ENCODE peak calls at places on chromosomes 7 and 10, in eight cellular contexts. X is GDM1, L is AG04449, D is T-helper 1 cell, B is left ventricle myocardium superior, I is ascending aorta, A is nephron progenitor cell, H is Peyer's patch. N is an unnamed sample.

GRCh38 chr7:151141281-151141854 is 26.1 kb downstream of the GBX1 start:
- DNase-seq in I (no peak), X (no peak), D (no peak), B (no peak), A (no peak), H (no peak), L (no peak), N (no peak)

GRCh38 chr7:80136276-80137045 is 1.8 kb downstream of the GNAI1 start:
- DNase-seq in X (no peak), B (no peak), L (peak), D (no peak), A (no peak), I (no peak), H (no peak), N (no peak)

GRCh38 chr7:51543801-51544553 is 227.4 kb upstream of the COBL start:
- DNase-seq in L (no peak), H (no peak), X (no peak), D (no peak), I (no peak), B (no peak), A (no peak), N (no peak)

GRCh38 chr7:64959072-64959747 is 31.6 kb downstream of the ZNF117 start:
- DNase-seq in H (no peak), L (no peak), I (no peak), D (no peak), A (no peak), B (no peak), X (no peak), N (no peak)

GRCh38 chr10:14749051-14749809 is 25.5 kb downstream of the FAM107B start:
- DNase-seq in B (peak), L (no peak), I (no peak), X (no peak), D (no peak), H (peak), A (peak), N (no peak)

GRCh38 chr7:69935107-69935506 is 336.8 kb downstream of the AUTS2 start:
- DNase-seq in I (no peak), H (no peak), D (no peak), X (no peak), L (no peak), B (no peak), A (no peak), N (no peak)

GRCh38 chr7:49255061-49255460 is 330.7 kb downstream of the CDC14C start:
- DNase-seq in I (no peak), H (no peak), X (no peak), B (no peak), A (no peak), D (no peak), L (no peak), N (no peak)

GRCh38 chr7:10346032-10346431 is 627.6 kb upstream of the PHF14 start:
- DNase-seq in H (no peak), L (no peak), X (no peak), D (no peak), A (no peak), B (no peak), I (no peak), N (no peak)

GRCh38 chr7:36103837-36104561 is 49.1 kb upstream of the EEPD1 start:
- DNase-seq in B (no peak), L (no peak), H (no peak), D (no peak), X (no peak), I (no peak), A (no peak), N (no peak)

GRCh38 chr10:125023862-125024495 is 82.1 kb downstream of the ZRANB1 start:
- DNase-seq in D (no peak), H (no peak), X (no peak), I (no peak), B (peak), L (no peak), A (no peak), N (peak)

GRCh38 chr10:51124852-51125251 is 50.6 kb downstream of the PRKG1 start:
- DNase-seq in B (no peak), L (no peak), A (no peak), D (no peak), I (no peak), H (no peak), X (no peak), N (no peak)

GRCh38 chr10:53284615-53285182 is 512.1 kb upstream of the MBL2 start:
- DNase-seq in X (no peak), H (no peak), B (no peak), A (no peak), L (no peak), D (no peak), I (no peak), N (no peak)

GRCh38 chr10:50216894-50217293 is 34.4 kb downstream of the ASAH2 start:
- DNase-seq in I (no peak), L (no peak), X (no peak), B (no peak), H (no peak), D (no peak), A (no peak), N (no peak)

GRCh38 chr7:146773506-146773905 is 656.9 kb downstream of the CNTNAP2 start:
- DNase-seq in D (no peak), A (no peak), L (no peak), H (no peak), B (no peak), I (no peak), X (no peak), N (no peak)

GRCh38 chr7:108613147-108613948 is 43.7 kb downstream of the DNAJB9 start:
- DNase-seq in D (no peak), A (peak), X (no peak), H (no peak), B (no peak), I (no peak), L (no peak), N (no peak)

GRCh38 chr7:84663224-84663623 is 468.6 kb upstream of the SEMA3A start:
- DNase-seq in B (no peak), D (no peak), L (no peak), H (no peak), X (no peak), A (no peak), I (no peak), N (no peak)

GRCh38 chr7:159027803-159028455 is 116.7 kb downstream of the VIPR2 start:
- DNase-seq in X (no peak), L (no peak), B (no peak), H (peak), I (no peak), D (no peak), A (peak), N (no peak)

GRCh38 chr7:105244594-105244993 is 144.1 kb downstream of the SRPK2 start:
- DNase-seq in I (no peak), L (no peak), B (peak), D (no peak), H (no peak), A (no peak), X (no peak), N (no peak)

GRCh38 chr7:100200693-100201092 is 19.1 kb upstream of the PVRIG start:
- DNase-seq in L (no peak), A (no peak), D (no peak), X (no peak), B (no peak), I (no peak), H (no peak), N (no peak)

GRCh38 chr7:130356760-130357611 is 12.4 kb downstream of the CPA5 start:
- DNase-seq in L (no peak), H (no peak), I (no peak), A (no peak), X (no peak), B (peak), D (no peak), N (peak)

GRCh38 chr10:24360286-24361127 is 151.6 kb downstream of the KIAA1217 start:
- DNase-seq in I (no peak), D (no peak), L (no peak), X (peak), H (peak), A (peak), B (peak), N (peak)

GRCh38 chr7:127504715-127505114 is 80.7 kb downstream of the GCC1 start:
- DNase-seq in X (no peak), D (no peak), H (no peak), L (no peak), I (no peak), B (peak), A (peak), N (no peak)

GRCh38 chr10:49075743-49076142 is 39.6 kb downstream of the VSTM4 start:
- DNase-seq in A (no peak), L (no peak), H (no peak), B (no peak), D (no peak), X (no peak), I (no peak), N (no peak)

GRCh38 chr10:35391153-35391953 is 55.0 kb downstream of the CCNY start:
- DNase-seq in A (no peak), B (no peak), I (no peak), D (no peak), L (no peak), H (no peak), X (no peak), N (no peak)

GRCh38 chr10:78337646-78338391 is 304.2 kb downstream of the RPS24 start:
- DNase-seq in X (no peak), H (no peak), D (no peak), A (no peak), I (no peak), L (no peak), B (no peak), N (no peak)

GRCh38 chr10:5413012-5413938 is 918 bp downstream of the NET1 start:
- DNase-seq in B (peak), H (no peak), I (no peak), X (no peak), A (no peak), L (no peak), D (no peak), N (no peak)

GRCh38 chr10:12980713-12981306 is 20.7 kb downstream of the CCDC3 start:
- DNase-seq in A (no peak), I (no peak), X (no peak), L (no peak), B (no peak), H (no peak), D (no peak), N (no peak)

GRCh38 chr10:3652886-3653285 is 132.1 kb downstream of the KLF6 start:
- DNase-seq in L (no peak), D (no peak), I (no peak), A (no peak), B (no peak), H (no peak), X (no peak), N (no peak)

GRCh38 chr10:19488592-19489280 is 327.5 kb upstream of the PLXDC2 start:
- DNase-seq in I (no peak), A (peak), X (no peak), B (peak), H (no peak), D (no peak), L (no peak), N (peak)

GRCh38 chr7:157707983-157708720 is 371.3 kb downstream of the DNAJB6 start:
- DNase-seq in L (no peak), B (no peak), D (no peak), I (no peak), X (no peak), H (no peak), A (no peak), N (no peak)

GRCh38 chr10:62733654-62734293 is 70.7 kb upstream of the ADO start:
- DNase-seq in I (no peak), D (no peak), A (no peak), B (peak), X (no peak), L (no peak), H (no peak), N (no peak)

GRCh38 chr10:35035641-35036040 is 54.5 kb downstream of the CUL2 start:
- DNase-seq in A (no peak), X (no peak), B (no peak), L (no peak), H (no peak), I (no peak), D (no peak), N (no peak)

GRCh38 chr7:80844916-80845315 is 73.9 kb downstream of the SEMA3C start:
- DNase-seq in I (no peak), B (no peak), H (no peak), X (no peak), A (no peak), D (no peak), L (no peak), N (no peak)

GRCh38 chr7:3151784-3152183 is 108.1 kb upstream of the CARD11 start:
- DNase-seq in B (no peak), D (no peak), A (no peak), I (no peak), X (no peak), H (no peak), L (no peak), N (no peak)

GRCh38 chr7:140596751-140597424 is 43.7 kb downstream of the DENND2A start:
- DNase-seq in A (no peak), X (no peak), L (no peak), H (no peak), I (no peak), B (no peak), D (no peak), N (no peak)

GRCh38 chr10:30915141-30915540 is 116.5 kb downstream of the ZNF438 start:
- DNase-seq in L (no peak), H (no peak), A (no peak), B (no peak), X (no peak), D (no peak), I (no peak), N (no peak)